ENCODE peak calls at places on chromosomes 11 and 22, in eight cellular contexts. N, W, L, K, Z, V, S and I are unnamed samples.

GRCh38 chr11:74288161-74288560 is 23.3 kb downstream of the P4HA3 start:
- DNase-seq in N (no peak), S (peak), K (no peak), W (no peak), V (no peak), Z (peak), L (no peak), I (no peak)

GRCh38 chr11:117300301-117300700 is 9.2 kb downstream of the BACE1-AS start:
- DNase-seq in W (no peak), K (peak), Z (no peak), V (peak), N (no peak), S (no peak), L (peak), I (peak)

GRCh38 chr11:93895106-93895862 is 44.9 kb upstream of the VSTM5 start:
- DNase-seq in Z (peak), K (no peak), L (no peak), S (peak), V (no peak), W (no peak), N (no peak), I (no peak)

GRCh38 chr22:23781533-23781932 is 5.2 kb upstream of the SMARCB1 start:
- DNase-seq in N (no peak), L (no peak), Z (no peak), W (no peak), V (no peak), K (no peak), S (no peak), I (no peak)

GRCh38 chr11:45102810-45103621 is 43.4 kb upstream of the PRDM11 start:
- DNase-seq in W (peak), Z (peak), S (no peak), L (peak), N (no peak), V (no peak), K (peak), I (peak)

GRCh38 chr11:112977620-112978212 is 16.5 kb downstream of the NCAM1 start:
- DNase-seq in L (no peak), S (no peak), Z (no peak), K (no peak), W (no peak), N (no peak), V (no peak), I (no peak)

GRCh38 chr11:123653405-123653996 is 923 bp downstream of the SCN3B start:
- DNase-seq in W (no peak), V (no peak), Z (no peak), N (no peak), S (no peak), L (no peak), K (no peak), I (peak)

GRCh38 chr22:44440224-44441160 is 57.5 kb downstream of the RTL6 start:
- DNase-seq in Z (no peak), S (no peak), W (no peak), V (no peak), K (peak), L (no peak), N (no peak), I (no peak)

GRCh38 chr11:66007201-66007634 is 4.6 kb upstream of the CST6 start:
- DNase-seq in S (no peak), W (no peak), V (no peak), N (no peak), K (no peak), L (no peak), Z (no peak), I (no peak)

GRCh38 chr22:49006207-49007012 is 821.3 kb downstream of the BRD1 start:
- DNase-seq in L (peak), N (no peak), S (no peak), W (no peak), V (peak), K (peak), Z (no peak), I (no peak)

GRCh38 chr11:59174664-59175033 is 2.7 kb downstream of the DTX4 start:
- DNase-seq in N (no peak), V (no peak), Z (no peak), S (no peak), K (peak), W (no peak), L (no peak), I (no peak)

GRCh38 chr22:45932066-45932465 is 44.9 kb downstream of the WNT7B start:
- DNase-seq in N (no peak), V (no peak), S (no peak), K (no peak), W (no peak), L (no peak), Z (no peak), I (no peak)

GRCh38 chr22:30421695-30422480 is 3.7 kb upstream of the MTFP1 start:
- DNase-seq in L (no peak), V (no peak), W (no peak), S (no peak), Z (no peak), N (no peak), K (no peak), I (no peak)

GRCh38 chr22:42684462-42685195 is 35.4 kb upstream of the CYB5R3 start:
- DNase-seq in K (no peak), Z (no peak), L (no peak), V (no peak), N (no peak), S (no peak), W (no peak), I (no peak)

GRCh38 chr11:107272561-107272960 is 185.1 kb downstream of the CWF19L2 start:
- DNase-seq in N (no peak), S (no peak), K (no peak), Z (no peak), L (no peak), V (no peak), W (no peak), I (no peak)

GRCh38 chr11:58726594-58727414 is 4.9 kb downstream of the GLYAT start:
- DNase-seq in K (no peak), W (peak), L (no peak), V (no peak), S (no peak), Z (no peak), N (no peak), I (no peak)

GRCh38 chr11:71948314-71949027 is 19.6 kb downstream of the RNF121 start:
- DNase-seq in L (no peak), S (no peak), V (no peak), W (no peak), K (peak), Z (no peak), N (no peak), I (no peak)

GRCh38 chr22:32501797-32502290 is 27.2 kb downstream of the FBXO7 start:
- DNase-seq in V (no peak), L (no peak), W (no peak), K (no peak), N (no peak), Z (no peak), S (no peak), I (no peak)

GRCh38 chr11:120254788-120255518 is 15.0 kb downstream of the POU2F3 start:
- DNase-seq in S (no peak), V (no peak), N (no peak), L (peak), W (no peak), Z (no peak), K (no peak), I (peak)

GRCh38 chr22:23119492-23120414 is 22.0 kb downstream of the RSPH14 start:
- DNase-seq in V (no peak), S (no peak), Z (no peak), W (peak), K (no peak), L (no peak), N (no peak), I (no peak)

GRCh38 chr22:28560005-28560742 is 119.5 kb downstream of the TTC28 start:
- DNase-seq in N (no peak), K (no peak), Z (no peak), W (no peak), S (no peak), L (no peak), V (no peak), I (no peak)

GRCh38 chr11:295351-296205 is 3.7 kb downstream of the IFITM5 start:
- DNase-seq in Z (no peak), S (no peak), L (no peak), K (no peak), V (no peak), N (peak), W (peak), I (peak)

GRCh38 chr11:25734592-25735211 is 597.2 kb upstream of the ANO3 start:
- DNase-seq in N (no peak), V (no peak), Z (no peak), S (no peak), L (no peak), K (no peak), W (no peak), I (no peak)

GRCh38 chr11:117676501-117676900 is 120.5 kb downstream of the DSCAML1 start:
- DNase-seq in W (no peak), V (no peak), Z (no peak), S (no peak), N (no peak), L (no peak), K (no peak), I (no peak)

GRCh38 chr11:61151545-61152252 is 9.5 kb downstream of the VPS37C start:
- DNase-seq in W (no peak), N (no peak), S (no peak), L (no peak), V (no peak), K (no peak), Z (no peak), I (no peak)

GRCh38 chr11:45252134-45252856 is 33.8 kb downstream of the SYT13 start:
- DNase-seq in Z (no peak), N (peak), W (no peak), K (no peak), L (peak), S (no peak), V (no peak), I (peak)

GRCh38 chr11:69912161-69912910 is 93.1 kb upstream of the FGF3 start:
- DNase-seq in Z (no peak), V (no peak), K (peak), L (no peak), S (no peak), W (no peak), N (peak), I (peak)

GRCh38 chr11:92707173-92707619 is 262.3 kb upstream of the MTNR1B start:
- DNase-seq in N (no peak), K (no peak), W (no peak), V (no peak), L (no peak), Z (no peak), S (no peak), I (peak)

GRCh38 chr11:94785509-94785908 is 17.4 kb downstream of the AMOTL1 start:
- DNase-seq in K (no peak), S (no peak), L (no peak), Z (no peak), W (no peak), V (no peak), N (no peak), I (peak)

GRCh38 chr11:117334896-117335295 is 7.2 kb downstream of the CEP164 start:
- DNase-seq in W (no peak), N (no peak), V (no peak), Z (no peak), K (no peak), S (no peak), L (no peak), I (no peak)

GRCh38 chr11:64642876-64643257 is 51.8 kb downstream of the SLC22A12 start:
- DNase-seq in L (no peak), V (no peak), W (no peak), N (no peak), K (no peak), Z (no peak), S (no peak), I (no peak)
- TF ChIP-seq CTCF in L (no peak), V (no peak), W (no peak), N (no peak), K (no peak), Z (no peak), S (no peak), I (no peak)

GRCh38 chr11:47236482-47236881 is 12.1 kb downstream of the ACP2 start:
- DNase-seq in N (no peak), Z (no peak), K (no peak), L (no peak), S (no peak), V (no peak), W (no peak), I (no peak)

GRCh38 chr11:47234669-47235075 is 13.9 kb downstream of the ACP2 start:
- DNase-seq in V (no peak), K (peak), L (no peak), Z (no peak), S (no peak), N (peak), W (peak), I (no peak)

GRCh38 chr11:47235163-47235562 is 13.5 kb downstream of the ACP2 start:
- DNase-seq in L (no peak), N (no peak), W (no peak), K (peak), S (no peak), V (no peak), Z (no peak), I (no peak)

GRCh38 chr11:47233051-47233450 is 15.6 kb downstream of the ACP2 start:
- DNase-seq in L (no peak), Z (no peak), S (no peak), K (peak), N (no peak), W (no peak), V (no peak), I (no peak)

GRCh38 chr11:47233989-47234668 is 14.5 kb downstream of the ACP2 start:
- DNase-seq in K (no peak), L (no peak), N (no peak), W (peak), V (no peak), S (no peak), Z (no peak), I (no peak)
- TF ChIP-seq CTCF in K (peak), L (peak), N (peak), W (no peak), V (no peak), S (peak), Z (peak), I (no peak)

DNA sequence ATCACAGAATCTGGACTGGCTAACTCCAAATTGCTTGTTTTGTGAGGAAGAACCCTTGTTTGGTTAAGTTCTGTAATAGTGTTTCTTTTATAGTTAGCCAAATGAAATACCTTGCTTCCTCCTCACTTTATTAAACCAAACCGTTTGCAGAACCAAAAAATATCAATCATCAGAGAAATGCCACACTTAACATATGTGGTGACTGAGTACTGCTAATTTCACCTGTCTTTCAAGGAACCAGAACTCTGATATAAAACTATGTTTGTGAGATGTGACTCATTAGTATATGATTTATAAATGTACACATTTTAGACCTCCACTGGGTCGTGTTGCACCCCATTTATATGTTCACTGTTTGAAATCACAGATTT is 119.9 kb downstream of the PGR start:
- DNase-seq in S (no peak), V (no peak), W (no peak), Z (no peak), L (no peak), K (no peak), N (no peak), I (no peak)
- TF ChIP-seq CTCF in S (no peak), V (no peak), W (no peak), Z (no peak), L (no peak), K (no peak), N (no peak), I (no peak)

GRCh38 chr22:20052309-20053250 is 27.5 kb upstream of the DGCR8 start:
- DNase-seq in W (no peak), S (no peak), K (no peak), L (no peak), V (no peak), N (no peak), Z (no peak), I (no peak)
- TF ChIP-seq CTCF in W (no peak), S (no peak), K (no peak), L (no peak), V (no peak), N (no peak), Z (no peak), I (no peak)